ENCODE peak calls at places on chromosomes 12 and 14, in four cellular contexts. N is A673, L is left lung, D is SK-N-SH. H is an unnamed sample.

GRCh38 chr14:102900631-102901571 is 21.6 kb upstream of the AMN start:
- DNase-seq in L (no peak), D (peak; percentile 17), N (no peak), H (no peak)

GRCh38 chr12:99427104-99427503 is 220.4 kb upstream of the GARIN6 start:
- DNase-seq in D (no peak), N (no peak), L (no peak), H (no peak)

GRCh38 chr14:30996892-30997659 is 28.4 kb upstream of the AP4S1 start:
- DNase-seq in D (no peak), L (no peak), N (peak; percentile 21), H (no peak)

GRCh38 chr12:33488036-33488435 is 48.4 kb upstream of the SYT10 start:
- DNase-seq in D (no peak), N (no peak), L (no peak), H (no peak)

GRCh38 chr12:76080729-76081415 is 3.6 kb downstream of the NAP1L1 start:
- DNase-seq in N (peak; percentile 41), L (no peak), D (peak; percentile 34), H (peak; percentile 12)

GRCh38 chr12:76480800-76481199 is 78.8 kb downstream of the OSBPL8 start:
- DNase-seq in N (no peak), L (no peak), D (no peak), H (no peak)

GRCh38 chr12:1915082-1915968 is 3.1 kb downstream of the CACNA2D4 start:
- DNase-seq in D (peak; percentile 24), L (peak; percentile 27), N (no peak), H (no peak)

GRCh38 chr12:67928621-67929369 is 60.5 kb upstream of the IFNG-AS1 start:
- DNase-seq in D (no peak), L (no peak), N (no peak), H (no peak)

GRCh38 chr12:114696443-114697245 is 12.7 kb upstream of the TBX3 start:
- DNase-seq in L (no peak), N (no peak), D (no peak), H (no peak)

GRCh38 chr14:30419037-30419436 is 139.9 kb upstream of the G2E3 start:
- DNase-seq in D (no peak), N (no peak), L (no peak), H (no peak)

GRCh38 chr14:92960706-92961566 is 38.0 kb downstream of the CHGA start:
- DNase-seq in N (no peak), D (no peak), L (no peak), H (no peak)

GRCh38 chr12:13181375-13182070 is 15.0 kb upstream of the EMP1 start:
- DNase-seq in L (no peak), D (no peak), N (no peak), H (peak; percentile 62)

GRCh38 chr14:102980409-102980810 is 57.9 kb downstream of the AMN start:
- DNase-seq in L (no peak), D (no peak), N (no peak), H (no peak)

GRCh38 chr12:107992870-107993451 is 136.1 kb upstream of the WSCD2 start:
- DNase-seq in D (peak; percentile 46), L (no peak), N (peak; percentile 62), H (peak; percentile 44)

GRCh38 chr14:100072783-100073346 is 7.6 kb downstream of the EVL start:
- DNase-seq in D (no peak), L (peak; percentile 73), N (no peak), H (no peak)

GRCh38 chr12:53782093-53782703 is 30.4 kb upstream of the CISTR start:
- DNase-seq in L (no peak), N (no peak), D (no peak), H (no peak)

GRCh38 chr12:50162225-50162624 is 4.9 kb downstream of the CERS5 start:
- DNase-seq in N (no peak), L (no peak), D (no peak), H (no peak)

GRCh38 chr12:67651380-67651695 is 2.8 kb downstream of the DYRK2 start:
- DNase-seq in L (no peak), D (peak; percentile 53), N (peak; percentile 35), H (peak; percentile 48)

GRCh38 chr14:93936245-93936644 is 9.1 kb downstream of the FAM181A start:
- DNase-seq in N (peak; percentile 60), L (no peak), D (peak; percentile 61), H (peak; percentile 52)

GRCh38 chr12:132710062-132710421 is 600 bp upstream of the PGAM5 start:
- DNase-seq in L (no peak), D (no peak), N (no peak), H (no peak)

GRCh38 chr12:96501139-96501741 is 11.9 kb downstream of the CFAP54 start:
- DNase-seq in L (peak; percentile 51), N (peak; percentile 48), D (peak; percentile 15), H (peak; percentile 32)

GRCh38 chr12:62379026-62379722 is 87.5 kb upstream of the MON2 start:
- DNase-seq in N (no peak), D (no peak), L (no peak), H (no peak)

GRCh38 chr14:34461334-34462131 is 507 bp downstream of the SPTSSA start:
- DNase-seq in N (peak; percentile 49), D (no peak), L (peak; percentile 60), H (peak; percentile 73)

GRCh38 chr14:25400607-25401206 is 350.8 kb upstream of the STXBP6 start:
- DNase-seq in N (peak; percentile 79), L (no peak), D (peak; percentile 9), H (peak; percentile 19)

GRCh38 chr12:66111605-66112004 is 18.9 kb downstream of the LLPH start:
- DNase-seq in N (peak; percentile 76), L (no peak), D (no peak), H (no peak)

GRCh38 chr12:89951050-89951693 is 242.5 kb upstream of the ATP2B1 start:
- DNase-seq in D (no peak), N (peak; percentile 48), L (no peak), H (no peak)

GRCh38 chr14:20144820-20145219 is 6.2 kb downstream of the OR4N5 start:
- DNase-seq in D (no peak), L (no peak), N (no peak), H (no peak)

GRCh38 chr14:95311752-95312151 is 8.0 kb downstream of the CLMN start:
- DNase-seq in N (peak; percentile 46), L (peak; percentile 81), D (no peak), H (no peak)

GRCh38 chr12:27787559-27787958 is 7.5 kb upstream of the MANSC4 start:
- DNase-seq in D (no peak), L (no peak), N (no peak), H (no peak)

GRCh38 chr14:102316048-102316745 is 3.3 kb upstream of the ZNF839 start:
- DNase-seq in L (no peak), D (no peak), N (peak; percentile 80), H (peak; percentile 69)

GRCh38 chr12:14396071-14396470 is 30.6 kb downstream of the ATF7IP start:
- DNase-seq in L (no peak), D (no peak), N (no peak), H (no peak)

GRCh38 chr12:8970432-8970831 is 18.9 kb upstream of the KLRG1 start:
- DNase-seq in D (no peak), N (no peak), L (no peak), H (no peak)

GRCh38 chr14:24885410-24885913 is 164.5 kb downstream of the STXBP6 start:
- DNase-seq in L (no peak), D (no peak), N (no peak), H (no peak)

GRCh38 chr14:78530078-78530477 is 359.9 kb downstream of the NRXN3 start:
- DNase-seq in N (peak; percentile 46), D (no peak), L (no peak), H (peak; percentile 26)

GRCh38 chr14:105876158-105876557 is 349.8 kb downstream of the TMEM121 start:
- DNase-seq in D (no peak), N (no peak), L (peak; percentile 15), H (no peak)

GRCh38 chr12:89351489-89352241 is 636 bp downstream of the DUSP6 start:
- DNase-seq in D (peak; percentile 69), N (no peak), L (no peak), H (peak; percentile 53)

GRCh38 chr12:119308743-119309456 is 25.6 kb upstream of the CCDC60 start:
- DNase-seq in D (no peak), L (no peak), N (no peak), H (no peak)

GRCh38 chr12:108341854-108342847 is 3.0 kb upstream of the CMKLR1 start:
- DNase-seq in D (no peak), L (no peak), N (no peak), H (no peak)

DNA sequence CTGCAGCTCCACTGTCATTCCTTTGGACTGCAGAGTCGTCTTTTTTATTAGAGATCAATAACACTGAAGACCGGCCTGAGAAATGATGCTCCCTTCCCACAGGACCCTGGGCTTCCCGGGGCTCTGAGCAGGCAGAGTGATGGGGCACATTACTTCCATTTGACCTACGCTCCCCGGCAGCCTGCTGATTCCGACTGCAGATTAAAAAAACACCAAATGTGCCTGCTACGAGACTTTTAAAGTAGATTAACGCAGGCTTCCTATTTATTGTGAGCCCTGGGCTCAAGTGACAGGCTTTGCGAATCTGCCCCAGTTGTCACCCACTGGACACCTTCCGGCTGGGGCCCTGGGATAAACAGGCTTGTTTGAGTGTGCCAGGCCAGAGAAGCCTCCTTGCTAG is 37.6 kb downstream of the KCNA1 start:
- DNase-seq in L (no peak), D (no peak), N (no peak), H (no peak)
- H3K27me3 ChIP-seq in L (peaks cover 28% of the 10 kb centered on the region), D (peaks cover 38% of the 10 kb centered on the region), N (peaks cover 44% of the 10 kb centered on the region), H (peaks cover 18% of the 10 kb centered on the region)

GRCh38 chr12:48910196-48910595 is 15.1 kb downstream of the FKBP11 start:
- DNase-seq in D (no peak), L (no peak), N (no peak), H (no peak)
- H3K4me1 ChIP-seq in D (no peaks in the 10 kb centered on the region), L (no peaks in the 10 kb centered on the region), N (no peaks in the 10 kb centered on the region), H (no peaks in the 10 kb centered on the region)

DNA sequence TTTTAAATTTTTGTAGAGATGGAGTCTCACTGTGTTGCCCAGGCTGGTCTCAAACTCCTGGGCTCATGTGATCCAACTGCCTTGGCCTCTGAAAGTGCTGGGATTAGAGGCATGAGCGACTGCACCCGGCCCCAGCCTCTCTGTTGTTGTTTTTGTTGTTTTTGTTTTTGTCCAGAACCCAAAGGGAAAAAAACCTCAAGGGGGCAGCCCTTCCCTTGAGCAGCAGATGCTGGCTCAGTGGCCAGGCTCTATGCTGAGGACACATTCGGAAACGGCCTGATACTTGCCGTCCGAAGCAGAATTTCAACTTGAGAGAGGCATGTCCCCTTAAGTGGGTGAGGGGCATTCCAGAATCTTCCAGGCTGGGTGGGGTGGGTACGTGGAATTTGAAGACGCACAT is 6.7 kb downstream of the MVK start:
- DNase-seq in D (no peak), N (no peak), L (no peak), H (no peak)
- H3K27me3 ChIP-seq in D (no peaks in the 10 kb centered on the region), N (no peaks in the 10 kb centered on the region), L (no peaks in the 10 kb centered on the region), H (no peaks in the 10 kb centered on the region)

DNA sequence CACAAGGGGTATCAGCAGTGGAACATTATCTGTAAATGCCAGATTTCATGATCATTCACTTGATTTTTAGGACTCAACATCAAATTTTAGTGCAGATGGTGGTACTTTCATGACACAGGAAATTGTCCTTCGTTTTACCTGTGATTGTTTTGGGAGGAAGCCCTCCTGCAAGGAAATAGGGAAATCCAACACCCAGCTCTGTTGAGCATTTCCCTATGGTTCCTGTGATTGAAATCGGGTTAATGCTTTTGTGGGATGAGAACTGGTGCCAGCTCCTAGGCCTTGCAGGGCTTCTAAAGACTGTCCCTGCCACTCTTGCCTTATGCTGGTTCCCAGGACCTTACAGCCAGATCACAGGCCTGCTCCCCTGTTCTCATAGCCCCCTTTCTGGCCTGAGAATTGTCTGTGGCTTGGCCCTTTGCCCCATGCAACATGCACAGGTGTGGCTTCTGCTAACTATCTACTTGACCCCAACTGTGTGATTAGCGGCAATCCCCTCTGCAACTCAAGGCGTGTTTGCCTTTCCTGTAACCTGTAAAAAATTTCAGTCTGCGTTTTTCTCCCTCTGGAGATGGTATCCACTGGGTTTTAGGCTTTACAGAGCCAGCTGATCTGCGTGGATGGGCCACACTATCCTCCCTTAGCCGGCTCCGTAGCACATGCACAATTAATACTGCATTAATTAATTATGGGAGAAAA is 112.5 kb downstream of the ETV6 start:
- DNase-seq in L (no peak), D (no peak), N (no peak), H (no peak)
- H3K4me1 ChIP-seq in L (peaks cover 90% of the 10 kb centered on the region), D (peaks cover 24% of the 10 kb centered on the region), N (peaks cover 43% of the 10 kb centered on the region), H (peaks cover 25% of the 10 kb centered on the region)

GRCh38 chr14:69479696-69480095 is 4.8 kb upstream of the PLEKHD1 start:
- DNase-seq in D (no peak), N (no peak), L (no peak), H (no peak)
- H3K27me3 ChIP-seq in D (peaks cover 17% of the 10 kb centered on the region), N (peaks cover 12% of the 10 kb centered on the region), L (peaks cover 35% of the 10 kb centered on the region), H (no peaks in the 10 kb centered on the region)

H was measured in SJCRH30.